ENCODE peak calls at places on chromosomes 7 and 10, in seven cellular contexts. W is H1, G is heart right ventricle, N is AG09319, D is endothelial cell, Q is neural crest cell, U is astrocyte of the spinal cord. C is an unnamed sample.

GRCh38 chr10:88108115-88108610 is 244.7 kb downstream of the PTEN start:
- DNase-seq in W (no peak), G (peak), N (no peak), D (no peak), Q (no peak), U (no peak), C (no peak)

GRCh38 chr7:146961617-146962016 is 845.0 kb downstream of the CNTNAP2 start:
- DNase-seq in W (no peak), G (peak), N (peak), D (no peak), Q (no peak), U (peak), C (no peak)

GRCh38 chr10:24360286-24361127 is 151.6 kb downstream of the KIAA1217 start:
- DNase-seq in W (peak), G (peak), N (no peak), D (peak), Q (peak), U (peak), C (peak)

GRCh38 chr10:34235164-34235832 is 579.8 kb downstream of the PARD3 start:
- DNase-seq in W (no peak), G (no peak), N (no peak), D (no peak), Q (no peak), U (peak), C (no peak)

GRCh38 chr7:142941541-142941940 is 2.3 kb downstream of the LLCFC1 start:
- DNase-seq in W (no peak), G (no peak), N (no peak), D (no peak), Q (no peak), U (no peak), C (no peak)

GRCh38 chr10:99369126-99369525 is 40.0 kb downstream of the CNNM1 start:
- DNase-seq in W (no peak), G (no peak), N (no peak), D (no peak), Q (no peak), U (peak), C (no peak)

GRCh38 chr7:155951554-155952158 is 139.4 kb upstream of the SHH start:
- DNase-seq in W (no peak), G (no peak), N (no peak), D (peak), Q (no peak), U (peak), C (no peak)

GRCh38 chr7:128135275-128136214 is 104.3 kb upstream of the LRRC4 start:
- DNase-seq in W (peak), G (peak), N (no peak), D (peak), Q (peak), U (peak), C (peak)

GRCh38 chr7:115352375-115352774 is 430.5 kb downstream of the MDFIC start:
- DNase-seq in W (no peak), G (no peak), N (peak), D (no peak), Q (no peak), U (peak), C (no peak)

GRCh38 chr10:97572214-97572989 is at the start of gene ANKRD2:
- DNase-seq in W (peak), G (peak), N (no peak), D (peak), Q (peak), U (peak), C (peak)

GRCh38 chr7:103009466-103010219 is 65.0 kb downstream of the FBXL13 start:
- DNase-seq in W (no peak), G (no peak), N (no peak), D (no peak), Q (no peak), U (no peak), C (no peak)

GRCh38 chr10:88256013-88256680 is 327.0 kb downstream of the RNLS start:
- DNase-seq in W (no peak), G (peak), N (no peak), D (no peak), Q (no peak), U (peak), C (no peak)

GRCh38 chr10:58028597-58029366 is 238.9 kb downstream of the IPMK start:
- DNase-seq in W (no peak), G (no peak), N (peak), D (no peak), Q (no peak), U (peak), C (no peak)

GRCh38 chr7:99209781-99210180 is 1.9 kb upstream of the KPNA7 start:
- DNase-seq in W (no peak), G (no peak), N (no peak), D (no peak), Q (no peak), U (no peak), C (no peak)

GRCh38 chr7:19262794-19263193 is 117.6 kb upstream of the FERD3L start:
- DNase-seq in W (no peak), G (no peak), N (no peak), D (no peak), Q (no peak), U (no peak), C (no peak)
- TF ChIP-seq CTCF in W (no peak), G (no peak), N (no peak), D (no peak), Q (no peak), U (no peak), C (no peak)

GRCh38 chr10:29199344-29199743 is 89.5 kb upstream of the LYZL1 start:
- DNase-seq in W (peak), G (no peak), N (no peak), D (no peak), Q (no peak), U (no peak), C (peak)

GRCh38 chr10:29200280-29200679 is 88.6 kb upstream of the LYZL1 start:
- DNase-seq in W (no peak), G (no peak), N (no peak), D (no peak), Q (no peak), U (peak), C (no peak)

GRCh38 chr10:29202541-29202940 is 86.3 kb upstream of the LYZL1 start:
- DNase-seq in W (no peak), G (no peak), N (no peak), D (no peak), Q (no peak), U (no peak), C (no peak)

GRCh38 chr10:29204119-29204518 is 84.8 kb upstream of the LYZL1 start:
- DNase-seq in W (no peak), G (peak), N (no peak), D (no peak), Q (no peak), U (no peak), C (peak)

GRCh38 chr10:29203432-29203831 is 85.4 kb upstream of the LYZL1 start:
- DNase-seq in W (no peak), G (no peak), N (no peak), D (no peak), Q (no peak), U (no peak), C (no peak)
- TF ChIP-seq CTCF in W (no peak), G (no peak), N (no peak), D (no peak), Q (no peak), U (no peak), C (no peak)

GRCh38 chr10:128326251-128326650 is 200.0 kb upstream of the MKI67 start:
- DNase-seq in W (no peak), G (no peak), N (no peak), D (no peak), Q (no peak), U (no peak), C (no peak)
- TF ChIP-seq CTCF in W (no peak), G (no peak), N (no peak), D (no peak), Q (no peak), U (no peak), C (no peak)

DNA sequence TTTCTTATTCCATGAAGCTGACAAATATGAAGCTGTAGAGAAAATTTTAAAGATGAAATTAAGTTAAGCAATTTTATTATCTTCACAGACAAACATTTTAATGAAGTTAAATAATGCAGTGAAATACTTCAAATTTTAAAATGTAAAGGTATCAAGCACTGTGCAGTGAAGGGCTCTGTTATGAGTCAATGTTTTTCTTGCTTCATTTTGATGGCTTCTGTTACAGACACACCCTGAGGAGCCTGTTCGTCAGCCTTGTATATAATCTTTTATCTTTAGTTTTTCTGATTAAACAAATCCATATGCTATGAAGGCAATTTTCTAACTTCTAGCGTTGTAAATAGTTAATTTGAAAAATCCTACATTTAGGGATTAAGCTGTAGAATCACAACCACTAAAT is 18.6 kb downstream of the VSTM2A start:
- DNase-seq in W (no peak), G (no peak), N (no peak), D (no peak), Q (no peak), U (no peak), C (no peak)
- TF ChIP-seq CTCF in W (no peak), G (no peak), N (no peak), D (no peak), Q (no peak), U (no peak), C (no peak)

GRCh38 chr7:46054290-46054689 is 133.2 kb upstream of the IGFBP3 start:
- DNase-seq in W (no peak), G (peak), N (no peak), D (no peak), Q (no peak), U (no peak), C (no peak)
- TF ChIP-seq CTCF in W (no peak), G (no peak), N (no peak), D (no peak), Q (no peak), U (no peak), C (no peak)

DNA sequence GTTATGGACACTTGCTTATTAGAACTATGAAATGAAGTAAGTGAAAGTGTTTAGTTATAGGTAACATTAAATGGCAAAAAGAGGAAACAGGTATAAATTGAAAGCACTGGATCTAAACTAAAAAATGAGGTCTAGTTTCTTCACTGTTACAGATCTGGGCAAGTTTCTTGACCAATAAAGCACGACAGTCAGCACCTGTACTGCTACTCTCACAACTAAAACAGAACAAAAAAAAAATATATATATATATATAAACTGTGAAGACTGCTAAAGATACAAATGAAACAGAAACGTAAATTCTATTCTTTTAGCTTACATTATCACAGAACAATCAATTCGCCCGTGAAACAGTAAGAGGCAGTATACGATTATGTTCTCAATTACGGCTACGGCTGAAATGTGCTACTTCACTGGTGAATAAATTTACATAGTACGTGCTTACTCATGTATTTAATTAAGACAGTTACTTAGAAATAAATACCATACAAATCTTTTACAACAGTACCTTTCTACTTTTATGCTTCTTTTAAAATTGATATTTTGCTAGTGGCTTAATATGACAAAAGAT is 4.2 kb downstream of the AHR start:
- DNase-seq in W (no peak), G (no peak), N (peak), D (no peak), Q (no peak), U (peak), C (no peak)
- TF ChIP-seq CTCF in W (no peak), G (peak), N (peak), D (no peak), Q (no peak), U (peak), C (no peak)

DNA sequence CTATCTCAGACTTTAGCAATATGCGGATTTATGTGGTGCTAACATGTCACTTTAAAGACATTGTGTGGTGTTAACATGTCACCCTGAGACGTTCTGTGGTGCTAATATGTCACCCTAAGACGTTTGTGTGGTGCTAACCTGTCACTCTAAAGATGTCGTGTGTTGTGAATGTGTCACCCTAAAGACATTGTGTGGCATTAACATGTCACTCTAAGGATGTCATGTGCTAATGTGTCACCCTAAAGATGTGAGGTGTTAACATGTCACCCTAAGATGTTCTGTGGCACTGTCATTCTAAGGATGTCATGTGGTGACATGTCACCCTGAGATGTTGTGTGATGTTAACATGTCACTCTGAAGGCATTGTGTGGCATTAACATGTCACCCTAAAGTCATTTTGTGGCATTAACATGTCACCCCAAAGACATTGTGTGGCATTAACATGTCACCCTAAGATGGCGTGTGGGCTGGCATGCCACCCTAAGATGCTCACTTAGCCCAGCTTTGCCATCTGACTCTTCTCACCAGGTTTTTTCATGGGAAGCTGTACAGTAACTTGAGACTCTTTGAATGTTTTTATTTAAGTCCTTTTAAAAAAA is 45.6 kb downstream of the LANCL2 start:
- DNase-seq in W (no peak), G (no peak), N (no peak), D (no peak), Q (no peak), U (no peak), C (no peak)
- TF ChIP-seq CTCF in W (no peak), G (no peak), N (no peak), D (no peak), Q (no peak), U (no peak), C (no peak)

C was measured in nephron progenitor cell.